ENCODE peak calls at places on chromosome 22, in nine cellular contexts. One of them, this sample, is unnamed.

GRCh38 chr22:19554834-19555404 is 30.7 kb upstream of the CLDN5 start:
- DNase-seq in NB4: no peak
- DNase-seq in small intestine: no peak
- DNase-seq in CD8-positive, alpha-beta T cell: no peak
- DNase-seq in fibroblast of pulmonary artery: peak; percentile 25
- DNase-seq in breast epithelium: peak; percentile 65
- DNase-seq in lung: no peak
- DNase-seq in MG63: peak; percentile 76
- DNase-seq in bronchial epithelial cell: peak; percentile 47
- DNase-seq in this sample: no peak

GRCh38 chr22:43637861-43638260 is 174.2 kb downstream of the EFCAB6 start:
- DNase-seq in MG63: no peak
- DNase-seq in CD8-positive, alpha-beta T cell: no peak
- DNase-seq in NB4: no peak
- DNase-seq in lung: no peak
- DNase-seq in fibroblast of pulmonary artery: no peak
- DNase-seq in breast epithelium: no peak
- DNase-seq in small intestine: no peak
- DNase-seq in bronchial epithelial cell: no peak
- DNase-seq in this sample: no peak

GRCh38 chr22:44550666-44551491 is 52.8 kb upstream of the RTL6 start:
- DNase-seq in MG63: peak; percentile 98
- DNase-seq in bronchial epithelial cell: no peak
- DNase-seq in fibroblast of pulmonary artery: peak; percentile 96
- DNase-seq in small intestine: peak; percentile 1
- DNase-seq in NB4: peak; percentile 81
- DNase-seq in lung: peak; percentile 51
- DNase-seq in breast epithelium: no peak
- DNase-seq in CD8-positive, alpha-beta T cell: no peak
- DNase-seq in this sample: peak; percentile 67

GRCh38 chr22:41286639-41287091 is 678 bp upstream of the RANGAP1 start:
- DNase-seq in fibroblast of pulmonary artery: peak; percentile 45
- DNase-seq in lung: peak; percentile 41
- DNase-seq in NB4: peak; percentile 81
- DNase-seq in small intestine: no peak
- DNase-seq in CD8-positive, alpha-beta T cell: peak; percentile 50
- DNase-seq in bronchial epithelial cell: no peak
- DNase-seq in breast epithelium: no peak
- DNase-seq in MG63: no peak
- DNase-seq in this sample: no peak

GRCh38 chr22:20261848-20262581 is 6.1 kb downstream of the RTN4R start:
- DNase-seq in lung: no peak
- DNase-seq in MG63: no peak
- DNase-seq in bronchial epithelial cell: no peak
- DNase-seq in fibroblast of pulmonary artery: no peak
- DNase-seq in breast epithelium: no peak
- DNase-seq in CD8-positive, alpha-beta T cell: no peak
- DNase-seq in NB4: no peak
- DNase-seq in small intestine: no peak
- DNase-seq in this sample: no peak

GRCh38 chr22:43481528-43482309 is 69.9 kb downstream of the MPPED1 start:
- DNase-seq in MG63: no peak
- DNase-seq in bronchial epithelial cell: no peak
- DNase-seq in CD8-positive, alpha-beta T cell: peak; percentile 29
- DNase-seq in breast epithelium: no peak
- DNase-seq in fibroblast of pulmonary artery: no peak
- DNase-seq in small intestine: peak; percentile 7
- DNase-seq in NB4: peak; percentile 58
- DNase-seq in lung: no peak
- DNase-seq in this sample: no peak

GRCh38 chr22:47064416-47064815 is 302.0 kb downstream of the TBC1D22A start:
- DNase-seq in MG63: no peak
- DNase-seq in fibroblast of pulmonary artery: no peak
- DNase-seq in breast epithelium: peak; percentile 7
- DNase-seq in lung: no peak
- DNase-seq in NB4: no peak
- DNase-seq in small intestine: no peak
- DNase-seq in CD8-positive, alpha-beta T cell: no peak
- DNase-seq in bronchial epithelial cell: no peak
- DNase-seq in this sample: no peak

GRCh38 chr22:45887202-45888131 is 89.5 kb downstream of the WNT7B start:
- DNase-seq in NB4: no peak
- DNase-seq in bronchial epithelial cell: peak; percentile 65
- DNase-seq in breast epithelium: peak; percentile 92
- DNase-seq in small intestine: no peak
- DNase-seq in CD8-positive, alpha-beta T cell: no peak
- DNase-seq in MG63: no peak
- DNase-seq in fibroblast of pulmonary artery: no peak
- DNase-seq in lung: peak; percentile 67
- DNase-seq in this sample: peak; percentile 94

GRCh38 chr22:28998681-28999080 is 63.0 kb downstream of the C22orf31 start:
- DNase-seq in small intestine: no peak
- DNase-seq in bronchial epithelial cell: no peak
- DNase-seq in breast epithelium: no peak
- DNase-seq in CD8-positive, alpha-beta T cell: no peak
- DNase-seq in NB4: no peak
- DNase-seq in MG63: no peak
- DNase-seq in lung: no peak
- DNase-seq in fibroblast of pulmonary artery: no peak
- DNase-seq in this sample: no peak

GRCh38 chr22:29072193-29072978 is 449 bp upstream of the KREMEN1 start:
- DNase-seq in bronchial epithelial cell: peak; percentile 81
- DNase-seq in breast epithelium: peak; percentile 94
- DNase-seq in small intestine: peak; percentile 95
- DNase-seq in CD8-positive, alpha-beta T cell: peak; percentile 81
- DNase-seq in lung: peak; percentile 93
- DNase-seq in NB4: peak; percentile 70
- DNase-seq in MG63: peak; percentile 72
- DNase-seq in fibroblast of pulmonary artery: peak; percentile 57
- DNase-seq in this sample: peak; percentile 81

GRCh38 chr22:19453718-19454117 is 6.2 kb upstream of the C22orf39 start:
- DNase-seq in lung: no peak
- DNase-seq in fibroblast of pulmonary artery: no peak
- DNase-seq in CD8-positive, alpha-beta T cell: no peak
- DNase-seq in breast epithelium: no peak
- DNase-seq in NB4: no peak
- DNase-seq in MG63: no peak
- DNase-seq in bronchial epithelial cell: no peak
- DNase-seq in small intestine: no peak
- DNase-seq in this sample: no peak

GRCh38 chr22:43446881-43447280 is 35.1 kb downstream of the MPPED1 start:
- DNase-seq in MG63: no peak
- DNase-seq in CD8-positive, alpha-beta T cell: no peak
- DNase-seq in breast epithelium: peak; percentile 47
- DNase-seq in small intestine: no peak
- DNase-seq in fibroblast of pulmonary artery: no peak
- DNase-seq in bronchial epithelial cell: peak; percentile 8
- DNase-seq in NB4: no peak
- DNase-seq in lung: no peak
- DNase-seq in this sample: peak; percentile 6

DNA sequence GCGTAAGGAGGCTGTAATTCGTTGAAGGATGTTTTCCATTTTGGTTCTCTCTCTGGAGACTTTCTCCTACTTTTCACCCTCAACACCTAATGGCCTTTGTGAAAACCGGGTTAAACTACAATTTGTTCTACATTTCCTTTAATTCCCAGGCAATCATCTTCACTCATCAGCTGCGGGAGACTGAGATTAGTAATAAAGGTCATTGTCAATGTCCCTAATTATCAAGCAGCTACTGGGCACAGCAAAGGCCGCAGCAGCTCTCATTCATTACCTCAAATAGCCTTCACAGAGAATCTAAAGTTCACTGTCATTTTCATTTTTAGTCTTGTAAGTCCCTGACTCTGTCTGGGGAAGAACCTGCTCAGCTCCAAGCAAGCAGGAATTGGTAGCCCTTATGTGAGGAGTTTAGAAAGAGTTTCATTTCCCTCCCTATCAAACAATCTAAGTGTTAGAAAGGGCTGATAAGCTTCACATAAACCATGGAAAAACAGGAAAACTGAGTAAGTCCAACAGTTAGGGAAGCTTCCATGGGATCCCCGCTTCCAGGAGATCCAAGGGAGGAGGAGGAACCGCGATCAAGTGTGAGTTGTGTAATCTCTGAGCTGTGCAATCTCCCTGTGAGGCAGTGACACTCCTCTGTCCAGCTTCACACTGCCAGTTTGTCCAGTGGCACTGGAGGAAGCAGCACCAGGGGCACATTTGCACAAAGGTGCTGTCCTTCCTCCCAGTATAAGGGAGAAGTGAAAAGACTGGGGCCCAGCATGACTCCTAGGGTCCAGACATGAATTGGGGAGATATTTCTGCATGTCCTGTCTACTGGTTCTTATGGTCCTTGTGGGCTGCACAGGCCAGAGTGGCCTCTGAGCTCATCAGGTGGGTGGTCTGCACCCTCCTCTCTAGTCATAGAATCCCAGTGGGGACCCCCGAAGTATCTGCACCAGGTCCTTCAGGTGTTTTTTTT is 4.5 kb downstream of the PRAME start:
- DNase-seq in fibroblast of pulmonary artery: peak; percentile 8
- DNase-seq in bronchial epithelial cell: no peak
- DNase-seq in NB4: peak; percentile 16
- DNase-seq in small intestine: no peak
- DNase-seq in lung: no peak
- DNase-seq in CD8-positive, alpha-beta T cell: no peak
- DNase-seq in breast epithelium: no peak
- DNase-seq in MG63: no peak
- DNase-seq in this sample: no peak
- H3K4me3 ChIP-seq in fibroblast of pulmonary artery: no peak overlapping the region
- H3K4me3 ChIP-seq in bronchial epithelial cell: no peak overlapping the region
- H3K4me3 ChIP-seq in NB4: no peak overlapping the region
- H3K4me3 ChIP-seq in small intestine: no peak overlapping the region
- H3K4me3 ChIP-seq in lung: no peak overlapping the region
- H3K4me3 ChIP-seq in CD8-positive, alpha-beta T cell: no peak overlapping the region
- H3K4me3 ChIP-seq in breast epithelium: no peak overlapping the region
- H3K4me3 ChIP-seq in MG63: no peak overlapping the region
- H3K4me3 ChIP-seq in this sample: no peak overlapping the region

GRCh38 chr22:49906799-49907290 is 11.4 kb downstream of the ALG12 start:
- DNase-seq in MG63: no peak
- DNase-seq in lung: no peak
- DNase-seq in breast epithelium: no peak
- DNase-seq in bronchial epithelial cell: no peak
- DNase-seq in fibroblast of pulmonary artery: no peak
- DNase-seq in NB4: no peak
- DNase-seq in small intestine: no peak
- DNase-seq in CD8-positive, alpha-beta T cell: no peak
- DNase-seq in this sample: no peak
- H3K4me3 ChIP-seq in MG63: no peak overlapping the region
- H3K4me3 ChIP-seq in lung: no peak overlapping the region
- H3K4me3 ChIP-seq in breast epithelium: no peak overlapping the region
- H3K4me3 ChIP-seq in bronchial epithelial cell: no peak overlapping the region
- H3K4me3 ChIP-seq in fibroblast of pulmonary artery: no peak overlapping the region
- H3K4me3 ChIP-seq in NB4: no peak overlapping the region
- H3K4me3 ChIP-seq in small intestine: no peak overlapping the region
- H3K4me3 ChIP-seq in CD8-positive, alpha-beta T cell: no peak overlapping the region
- H3K4me3 ChIP-seq in this sample: no peak overlapping the region

GRCh38 chr22:37662039-37662438 is 3.5 kb downstream of the PDXP start:
- DNase-seq in MG63: no peak
- DNase-seq in fibroblast of pulmonary artery: no peak
- DNase-seq in lung: no peak
- DNase-seq in breast epithelium: no peak
- DNase-seq in NB4: no peak
- DNase-seq in bronchial epithelial cell: no peak
- DNase-seq in small intestine: no peak
- DNase-seq in CD8-positive, alpha-beta T cell: no peak
- DNase-seq in this sample: no peak

GRCh38 chr22:37659066-37659896 is 758 bp downstream of the PDXP start:
- DNase-seq in lung: no peak
- DNase-seq in breast epithelium: no peak
- DNase-seq in CD8-positive, alpha-beta T cell: no peak
- DNase-seq in NB4: peak; percentile 58
- DNase-seq in small intestine: peak; percentile 96
- DNase-seq in MG63: no peak
- DNase-seq in fibroblast of pulmonary artery: no peak
- DNase-seq in bronchial epithelial cell: no peak
- DNase-seq in this sample: no peak

GRCh38 chr22:37659897-37660708 is 1.6 kb downstream of the PDXP start:
- DNase-seq in bronchial epithelial cell: no peak
- DNase-seq in breast epithelium: no peak
- DNase-seq in small intestine: peak; percentile 63
- DNase-seq in NB4: peak; percentile 25
- DNase-seq in CD8-positive, alpha-beta T cell: no peak
- DNase-seq in MG63: no peak
- DNase-seq in fibroblast of pulmonary artery: no peak
- DNase-seq in lung: no peak
- DNase-seq in this sample: no peak

GRCh38 chr22:37660709-37661045 is 2.2 kb downstream of the PDXP start:
- DNase-seq in CD8-positive, alpha-beta T cell: no peak
- DNase-seq in fibroblast of pulmonary artery: no peak
- DNase-seq in small intestine: no peak
- DNase-seq in MG63: no peak
- DNase-seq in breast epithelium: no peak
- DNase-seq in bronchial epithelial cell: no peak
- DNase-seq in lung: no peak
- DNase-seq in NB4: no peak
- DNase-seq in this sample: no peak

DNA sequence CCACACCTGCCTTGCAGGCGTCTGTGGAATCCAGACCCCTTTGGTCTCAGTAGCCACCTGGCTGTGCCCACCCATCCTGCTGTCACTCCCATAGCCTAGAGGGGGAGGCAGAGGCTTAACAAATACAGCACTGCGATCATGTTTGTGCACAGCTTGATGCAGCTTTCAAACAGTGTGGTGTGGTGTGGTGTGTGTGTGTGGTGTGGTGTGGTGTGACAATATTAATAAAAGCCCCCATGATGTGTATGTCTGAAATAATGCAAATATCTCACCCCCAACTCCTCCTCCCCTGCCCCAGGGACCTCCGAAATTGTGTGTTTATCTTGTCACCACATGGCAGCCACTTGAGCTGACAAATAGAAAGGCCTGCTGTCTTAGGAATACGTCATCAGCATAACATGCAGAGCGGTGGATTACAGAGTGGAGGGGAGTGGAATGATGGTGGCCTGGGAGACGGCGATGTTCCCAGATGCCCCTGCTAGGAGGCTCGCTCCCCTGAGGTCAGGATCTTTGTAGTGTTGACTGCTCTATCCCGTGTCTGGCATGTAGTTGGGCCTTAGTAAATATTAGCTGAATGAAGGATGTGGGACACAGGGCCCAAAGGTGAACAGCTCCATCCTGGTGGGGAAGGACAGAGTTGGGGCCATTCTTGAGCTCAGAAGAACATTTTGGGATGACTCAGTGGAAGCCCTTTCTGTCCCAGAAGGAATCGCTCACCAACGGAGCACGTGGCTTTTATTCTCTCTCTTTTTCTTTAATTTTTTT is 2.8 kb downstream of the PDXP start:
- DNase-seq in CD8-positive, alpha-beta T cell: peak; percentile 42
- DNase-seq in MG63: no peak
- DNase-seq in bronchial epithelial cell: no peak
- DNase-seq in breast epithelium: no peak
- DNase-seq in NB4: peak; percentile 47
- DNase-seq in small intestine: no peak
- DNase-seq in fibroblast of pulmonary artery: peak; percentile 74
- DNase-seq in lung: no peak
- DNase-seq in this sample: no peak
- H3K4me3 ChIP-seq in CD8-positive, alpha-beta T cell: no peak overlapping the region
- H3K4me3 ChIP-seq in MG63: peak overlapping the region; percentile 0
- H3K4me3 ChIP-seq in bronchial epithelial cell: no peak overlapping the region
- H3K4me3 ChIP-seq in breast epithelium: no peak overlapping the region
- H3K4me3 ChIP-seq in NB4: peak overlapping the region; percentile 73
- H3K4me3 ChIP-seq in small intestine: no peak overlapping the region
- H3K4me3 ChIP-seq in fibroblast of pulmonary artery: no peak overlapping the region
- H3K4me3 ChIP-seq in lung: no peak overlapping the region
- H3K4me3 ChIP-seq in this sample: no peak overlapping the region

GRCh38 chr22:36929621-36930020 is 16.2 kb downstream of the CSF2RB start:
- DNase-seq in CD8-positive, alpha-beta T cell: no peak
- DNase-seq in bronchial epithelial cell: no peak
- DNase-seq in breast epithelium: no peak
- DNase-seq in lung: no peak
- DNase-seq in fibroblast of pulmonary artery: no peak
- DNase-seq in small intestine: no peak
- DNase-seq in MG63: no peak
- DNase-seq in NB4: no peak
- DNase-seq in this sample: no peak
- H3K4me3 ChIP-seq in CD8-positive, alpha-beta T cell: no peak overlapping the region
- H3K4me3 ChIP-seq in bronchial epithelial cell: no peak overlapping the region
- H3K4me3 ChIP-seq in breast epithelium: no peak overlapping the region
- H3K4me3 ChIP-seq in lung: no peak overlapping the region
- H3K4me3 ChIP-seq in fibroblast of pulmonary artery: no peak overlapping the region
- H3K4me3 ChIP-seq in small intestine: no peak overlapping the region
- H3K4me3 ChIP-seq in MG63: no peak overlapping the region
- H3K4me3 ChIP-seq in NB4: no peak overlapping the region
- H3K4me3 ChIP-seq in this sample: no peak overlapping the region